ENCODE peak calls at places on chromosomes 3 and 15, in nine cellular contexts. U is pancreas, I is GM06990, P is tibial artery, W is endothelial cell, L is AG09319, R is cardiac fibroblast, T is lung, K is fibroblast of lung. D is an unnamed sample.
A peak's percentile ranks its signal among the peaks of the same experiment; 100 is the strongest.

GRCh38 chr3:188286087-188286513 is 132.1 kb downstream of the LPP start:
- DNase-seq in U (no peak), I (no peak), P (peak; percentile 84), W (no peak), L (peak; percentile 89), R (peak; percentile 95), T (no peak), K (peak; percentile 100), D (peak; percentile 100)

GRCh38 chr3:71269896-71270295 is 313.6 kb downstream of the FOXP1 start:
- DNase-seq in U (no peak), I (no peak), P (no peak), W (no peak), L (no peak), R (no peak), T (no peak), K (no peak), D (no peak)

GRCh38 chr3:55485208-55485791 is 1.8 kb downstream of the WNT5A start:
- DNase-seq in U (peak; percentile 93), I (peak; percentile 79), P (no peak), W (peak; percentile 90), L (peak; percentile 82), R (peak; percentile 87), T (peak; percentile 78), K (peak; percentile 86), D (peak; percentile 85)

GRCh38 chr15:62900071-62900812 is 142.3 kb upstream of the TPM1 start:
- DNase-seq in U (no peak), I (no peak), P (no peak), W (no peak), L (no peak), R (no peak), T (no peak), K (no peak), D (no peak)

GRCh38 chr3:136078421-136079364 is 113.2 kb downstream of the PPP2R3A start:
- DNase-seq in U (no peak), I (no peak), P (no peak), W (no peak), L (no peak), R (peak; percentile 67), T (no peak), K (no peak), D (peak; percentile 39)

GRCh38 chr3:99366663-99367429 is 271.5 kb upstream of the COL8A1 start:
- DNase-seq in U (no peak), I (no peak), P (no peak), W (no peak), L (no peak), R (no peak), T (no peak), K (no peak), D (no peak)

GRCh38 chr3:106176734-106177133 is 307.9 kb upstream of the CBLB start:
- DNase-seq in U (no peak), I (peak; percentile 73), P (no peak), W (no peak), L (no peak), R (peak; percentile 36), T (no peak), K (peak; percentile 30), D (peak; percentile 12)

GRCh38 chr3:197031315-197032285 is 2.0 kb upstream of the MELTF start:
- DNase-seq in U (no peak), I (peak; percentile 58), P (peak; percentile 89), W (no peak), L (peak; percentile 95), R (peak; percentile 100), T (peak; percentile 77), K (peak; percentile 98), D (peak; percentile 99)

GRCh38 chr3:118479376-118479775 is 555.3 kb downstream of the IGSF11 start:
- DNase-seq in U (no peak), I (no peak), P (no peak), W (no peak), L (no peak), R (no peak), T (no peak), K (no peak), D (no peak)

GRCh38 chr3:47376393-47376792 is 4.4 kb upstream of the PTPN23 start:
- DNase-seq in U (no peak), I (no peak), P (no peak), W (no peak), L (no peak), R (no peak), T (no peak), K (no peak), D (no peak)

GRCh38 chr3:47374587-47374986 is 6.2 kb upstream of the PTPN23 start:
- DNase-seq in U (no peak), I (no peak), P (no peak), W (no peak), L (no peak), R (no peak), T (no peak), K (no peak), D (no peak)

GRCh38 chr3:47366833-47367232 is 14.0 kb upstream of the PTPN23 start:
- DNase-seq in U (no peak), I (no peak), P (no peak), W (no peak), L (no peak), R (no peak), T (no peak), K (no peak), D (no peak)

GRCh38 chr3:47367631-47368030 is 13.2 kb upstream of the PTPN23 start:
- DNase-seq in U (no peak), I (no peak), P (no peak), W (no peak), L (no peak), R (no peak), T (no peak), K (no peak), D (no peak)

DNA sequence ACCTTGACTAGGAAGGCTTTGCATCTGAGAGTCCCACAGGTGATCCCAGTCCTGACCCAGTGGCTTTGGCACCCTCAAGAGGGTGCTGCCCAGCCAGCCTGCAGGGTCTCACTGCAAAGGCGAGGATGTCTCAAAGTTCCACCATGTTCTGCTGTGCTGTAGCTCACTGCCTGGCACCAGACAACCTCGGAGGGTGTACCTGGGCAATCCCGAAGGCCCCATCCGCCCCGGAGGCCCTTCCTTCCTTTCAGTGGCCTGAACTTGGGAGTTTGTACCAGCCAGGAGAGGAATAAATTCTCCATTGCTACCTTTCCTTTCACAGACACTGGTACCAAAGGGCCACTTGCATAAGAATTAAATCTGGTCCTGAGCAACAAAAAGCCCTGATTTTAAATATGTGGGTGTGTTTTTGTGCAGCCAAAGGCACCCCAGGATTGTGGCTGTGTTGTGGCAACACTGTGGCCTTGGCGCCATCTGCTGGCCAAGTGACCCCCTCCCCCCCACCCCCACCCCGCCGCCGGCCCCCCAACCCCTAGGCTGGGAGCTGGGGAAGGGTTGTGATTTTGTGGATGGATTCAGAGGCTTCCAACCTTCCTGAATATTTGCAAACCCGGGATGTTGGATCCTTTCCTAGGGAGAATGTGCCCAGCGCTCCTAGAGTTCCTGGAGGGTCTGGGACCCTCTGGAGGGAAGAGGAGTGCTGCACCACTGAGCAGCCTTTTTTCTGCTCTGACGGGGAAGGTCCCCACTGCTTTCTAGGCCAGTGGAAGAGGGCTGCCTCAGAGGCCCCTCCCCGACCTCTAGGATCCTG is 9.7 kb upstream of the PTPN23 start:
- DNase-seq in U (no peak), I (no peak), P (no peak), W (peak; percentile 45), L (no peak), R (no peak), T (no peak), K (no peak), D (no peak)
- TF ChIP-seq CTCF in U (no peak), I (peak; percentile 43), P (peak; percentile 33), W (peak; percentile 36), L (peak; percentile 13), R (peak; percentile 23), T (no peak), K (peak; percentile 24), D (peak; percentile 31)

DNA sequence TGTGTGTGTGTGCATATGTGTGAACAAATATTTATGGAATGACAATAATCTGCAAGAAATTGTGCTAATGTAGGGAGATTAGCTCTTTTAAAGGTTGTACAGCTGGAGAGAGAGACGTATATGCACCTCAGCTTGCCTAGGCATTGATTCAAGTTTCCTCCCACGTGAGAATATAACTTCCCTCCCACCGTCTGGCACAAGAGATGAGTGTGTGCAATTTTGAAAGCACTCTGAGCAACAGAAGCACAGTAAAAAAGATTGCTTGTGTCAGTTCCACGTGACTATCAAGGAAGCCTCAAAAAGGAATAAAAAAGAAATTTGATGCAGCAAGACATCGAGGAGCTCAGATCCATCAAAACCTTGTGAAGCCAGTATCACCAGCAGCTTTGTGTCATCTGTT is 435.3 kb downstream of the TUSC7 start:
- DNase-seq in U (no peak), I (no peak), P (no peak), W (no peak), L (no peak), R (peak; percentile 1), T (no peak), K (peak; percentile 34), D (peak; percentile 74)
- TF ChIP-seq CTCF in U (no peak), I (no peak), P (no peak), W (no peak), L (no peak), R (no peak), T (no peak), K (no peak), D (no peak)

GRCh38 chr3:127951276-127951675 is 36.2 kb downstream of the KBTBD12 start:
- DNase-seq in U (no peak), I (no peak), P (no peak), W (no peak), L (no peak), R (peak; percentile 15), T (no peak), K (peak; percentile 63), D (peak; percentile 86)

GRCh38 chr3:127955680-127956079 is 40.6 kb downstream of the KBTBD12 start:
- DNase-seq in U (no peak), I (no peak), P (no peak), W (no peak), L (no peak), R (no peak), T (no peak), K (no peak), D (no peak)

GRCh38 chr3:127953092-127953491 is 38.1 kb downstream of the KBTBD12 start:
- DNase-seq in U (no peak), I (no peak), P (no peak), W (no peak), L (no peak), R (no peak), T (no peak), K (peak; percentile 42), D (peak; percentile 20)

GRCh38 chr3:127953636-127954035 is 38.6 kb downstream of the KBTBD12 start:
- DNase-seq in U (no peak), I (no peak), P (no peak), W (no peak), L (no peak), R (peak; percentile 12), T (no peak), K (peak; percentile 58), D (peak; percentile 64)

GRCh38 chr3:127954642-127955041 is 39.6 kb downstream of the KBTBD12 start:
- DNase-seq in U (no peak), I (no peak), P (peak; percentile 24), W (no peak), L (no peak), R (no peak), T (no peak), K (no peak), D (no peak)
- TF ChIP-seq CTCF in U (no peak), I (no peak), P (no peak), W (no peak), L (no peak), R (no peak), T (no peak), K (no peak), D (no peak)

DNA sequence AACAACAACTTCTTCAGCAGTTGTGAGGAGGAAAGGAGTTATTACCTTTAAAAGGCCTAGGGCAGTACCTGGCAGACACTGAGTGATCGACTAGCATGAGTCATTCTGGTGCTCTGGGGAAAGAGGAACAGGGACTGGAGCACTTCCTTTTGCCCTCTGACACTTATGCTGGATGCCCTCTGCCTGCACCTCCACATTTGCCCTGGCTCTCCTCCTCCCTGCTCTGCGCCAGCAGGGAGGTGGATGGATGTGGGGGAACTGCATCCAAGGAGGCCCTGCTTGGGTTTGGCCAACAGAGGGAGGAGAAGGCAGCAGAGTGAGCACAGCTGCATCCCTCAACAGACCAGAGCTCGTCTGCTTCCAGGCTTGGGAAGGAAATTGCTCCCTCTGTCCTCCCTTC is 75.1 kb downstream of the SEMA5B start:
- DNase-seq in U (no peak), I (no peak), P (no peak), W (no peak), L (no peak), R (peak; percentile 49), T (no peak), K (no peak), D (peak; percentile 11)
- TF ChIP-seq CTCF in U (no peak), I (no peak), P (no peak), W (no peak), L (no peak), R (no peak), T (no peak), K (no peak), D (peak; percentile 8)